ENCODE peak calls at places on chromosomes 7 and 10, in nine cellular contexts. One of them, this sample, is unnamed.

GRCh38 chr7:112067205-112067604 is 139.0 kb downstream of the DOCK4 start:
- DNase-seq in H7: no peak
- DNase-seq in activated naive CD4-positive, alpha-beta T cell: no peak
- DNase-seq in HuH-7.5: no peak
- DNase-seq in hepatic stellate cell: no peak
- DNase-seq in AG08395: no peak
- DNase-seq in stimulated activated CD8-positive, alpha-beta memory T cell treated with anti-CD3 and anti-CD28 coated beads, Interleukin-7, amount 100 ng/mL, for 1 hour: no peak
- DNase-seq in GM23248: no peak
- DNase-seq in C1 segment of cervical spinal cord: no peak
- DNase-seq in this sample: no peak

GRCh38 chr7:142057101-142057500 is 54.4 kb upstream of the MGAM2 start:
- DNase-seq in H7: no peak
- DNase-seq in activated naive CD4-positive, alpha-beta T cell: no peak
- DNase-seq in HuH-7.5: no peak
- DNase-seq in hepatic stellate cell: no peak
- DNase-seq in AG08395: no peak
- DNase-seq in stimulated activated CD8-positive, alpha-beta memory T cell treated with anti-CD3 and anti-CD28 coated beads, Interleukin-7, amount 100 ng/mL, for 1 hour: no peak
- DNase-seq in GM23248: no peak
- DNase-seq in C1 segment of cervical spinal cord: no peak
- DNase-seq in this sample: no peak

GRCh38 chr7:6272481-6273323 is at the start of gene CYTH3:
- DNase-seq in H7: peak; percentile 99
- DNase-seq in activated naive CD4-positive, alpha-beta T cell: peak; percentile 38
- DNase-seq in HuH-7.5: peak; percentile 88
- DNase-seq in hepatic stellate cell: peak; percentile 90
- DNase-seq in AG08395: peak; percentile 97
- DNase-seq in stimulated activated CD8-positive, alpha-beta memory T cell treated with anti-CD3 and anti-CD28 coated beads, Interleukin-7, amount 100 ng/mL, for 1 hour: peak; percentile 53
- DNase-seq in GM23248: peak; percentile 95
- DNase-seq in C1 segment of cervical spinal cord: peak; percentile 61
- DNase-seq in this sample: peak; percentile 97

GRCh38 chr10:119501690-119502089 is 40.8 kb downstream of the RGS10 start:
- DNase-seq in H7: no peak
- DNase-seq in activated naive CD4-positive, alpha-beta T cell: no peak
- DNase-seq in HuH-7.5: no peak
- DNase-seq in hepatic stellate cell: no peak
- DNase-seq in AG08395: no peak
- DNase-seq in stimulated activated CD8-positive, alpha-beta memory T cell treated with anti-CD3 and anti-CD28 coated beads, Interleukin-7, amount 100 ng/mL, for 1 hour: no peak
- DNase-seq in GM23248: no peak
- DNase-seq in C1 segment of cervical spinal cord: no peak
- DNase-seq in this sample: no peak

GRCh38 chr10:50648089-50648934 is 24.6 kb upstream of the SGMS1 start:
- DNase-seq in H7: no peak
- DNase-seq in activated naive CD4-positive, alpha-beta T cell: no peak
- DNase-seq in HuH-7.5: no peak
- DNase-seq in hepatic stellate cell: no peak
- DNase-seq in AG08395: no peak
- DNase-seq in stimulated activated CD8-positive, alpha-beta memory T cell treated with anti-CD3 and anti-CD28 coated beads, Interleukin-7, amount 100 ng/mL, for 1 hour: no peak
- DNase-seq in GM23248: no peak
- DNase-seq in C1 segment of cervical spinal cord: no peak
- DNase-seq in this sample: no peak

GRCh38 chr7:121026159-121026558 is 37.6 kb downstream of the CPED1 start:
- DNase-seq in H7: no peak
- DNase-seq in activated naive CD4-positive, alpha-beta T cell: no peak
- DNase-seq in HuH-7.5: no peak
- DNase-seq in hepatic stellate cell: no peak
- DNase-seq in AG08395: no peak
- DNase-seq in stimulated activated CD8-positive, alpha-beta memory T cell treated with anti-CD3 and anti-CD28 coated beads, Interleukin-7, amount 100 ng/mL, for 1 hour: no peak
- DNase-seq in GM23248: no peak
- DNase-seq in C1 segment of cervical spinal cord: no peak
- DNase-seq in this sample: no peak

GRCh38 chr10:67790534-67791408 is 47.2 kb downstream of the DNAJC12 start:
- DNase-seq in H7: no peak
- DNase-seq in activated naive CD4-positive, alpha-beta T cell: no peak
- DNase-seq in HuH-7.5: no peak
- DNase-seq in hepatic stellate cell: no peak
- DNase-seq in AG08395: peak; percentile 4
- DNase-seq in stimulated activated CD8-positive, alpha-beta memory T cell treated with anti-CD3 and anti-CD28 coated beads, Interleukin-7, amount 100 ng/mL, for 1 hour: no peak
- DNase-seq in GM23248: peak; percentile 68
- DNase-seq in C1 segment of cervical spinal cord: no peak
- DNase-seq in this sample: no peak

GRCh38 chr10:44801383-44802327 is 109.5 kb upstream of the TMEM72 start:
- DNase-seq in H7: no peak
- DNase-seq in activated naive CD4-positive, alpha-beta T cell: no peak
- DNase-seq in HuH-7.5: no peak
- DNase-seq in hepatic stellate cell: peak; percentile 80
- DNase-seq in AG08395: peak; percentile 39
- DNase-seq in stimulated activated CD8-positive, alpha-beta memory T cell treated with anti-CD3 and anti-CD28 coated beads, Interleukin-7, amount 100 ng/mL, for 1 hour: no peak
- DNase-seq in GM23248: peak; percentile 67
- DNase-seq in C1 segment of cervical spinal cord: no peak
- DNase-seq in this sample: no peak

GRCh38 chr7:45390180-45390579 is 184.0 kb upstream of the ADCY1 start:
- DNase-seq in H7: no peak
- DNase-seq in activated naive CD4-positive, alpha-beta T cell: no peak
- DNase-seq in HuH-7.5: no peak
- DNase-seq in hepatic stellate cell: no peak
- DNase-seq in AG08395: no peak
- DNase-seq in stimulated activated CD8-positive, alpha-beta memory T cell treated with anti-CD3 and anti-CD28 coated beads, Interleukin-7, amount 100 ng/mL, for 1 hour: no peak
- DNase-seq in GM23248: no peak
- DNase-seq in C1 segment of cervical spinal cord: no peak
- DNase-seq in this sample: no peak

GRCh38 chr10:60093317-60093716 is 187.0 kb upstream of the CCDC6 start:
- DNase-seq in H7: no peak
- DNase-seq in activated naive CD4-positive, alpha-beta T cell: no peak
- DNase-seq in HuH-7.5: no peak
- DNase-seq in hepatic stellate cell: no peak
- DNase-seq in AG08395: no peak
- DNase-seq in stimulated activated CD8-positive, alpha-beta memory T cell treated with anti-CD3 and anti-CD28 coated beads, Interleukin-7, amount 100 ng/mL, for 1 hour: no peak
- DNase-seq in GM23248: no peak
- DNase-seq in C1 segment of cervical spinal cord: no peak
- DNase-seq in this sample: no peak

GRCh38 chr10:4107328-4107851 is 322.4 kb upstream of the KLF6 start:
- DNase-seq in H7: no peak
- DNase-seq in activated naive CD4-positive, alpha-beta T cell: no peak
- DNase-seq in HuH-7.5: no peak
- DNase-seq in hepatic stellate cell: no peak
- DNase-seq in AG08395: no peak
- DNase-seq in stimulated activated CD8-positive, alpha-beta memory T cell treated with anti-CD3 and anti-CD28 coated beads, Interleukin-7, amount 100 ng/mL, for 1 hour: no peak
- DNase-seq in GM23248: no peak
- DNase-seq in C1 segment of cervical spinal cord: no peak
- DNase-seq in this sample: no peak

GRCh38 chr7:122006687-122007086 is 133.7 kb downstream of the PTPRZ1 start:
- DNase-seq in H7: no peak
- DNase-seq in activated naive CD4-positive, alpha-beta T cell: no peak
- DNase-seq in HuH-7.5: no peak
- DNase-seq in hepatic stellate cell: no peak
- DNase-seq in AG08395: no peak
- DNase-seq in stimulated activated CD8-positive, alpha-beta memory T cell treated with anti-CD3 and anti-CD28 coated beads, Interleukin-7, amount 100 ng/mL, for 1 hour: no peak
- DNase-seq in GM23248: no peak
- DNase-seq in C1 segment of cervical spinal cord: no peak
- DNase-seq in this sample: no peak

GRCh38 chr7:233456-234035 is 41.2 kb downstream of the FAM20C start:
- DNase-seq in H7: no peak
- DNase-seq in activated naive CD4-positive, alpha-beta T cell: no peak
- DNase-seq in HuH-7.5: no peak
- DNase-seq in hepatic stellate cell: peak; percentile 53
- DNase-seq in AG08395: no peak
- DNase-seq in stimulated activated CD8-positive, alpha-beta memory T cell treated with anti-CD3 and anti-CD28 coated beads, Interleukin-7, amount 100 ng/mL, for 1 hour: no peak
- DNase-seq in GM23248: peak; percentile 42
- DNase-seq in C1 segment of cervical spinal cord: no peak
- DNase-seq in this sample: no peak

GRCh38 chr7:130945411-130945811 is 211.4 kb upstream of the KLF14 start:
- DNase-seq in H7: no peak
- DNase-seq in activated naive CD4-positive, alpha-beta T cell: no peak
- DNase-seq in HuH-7.5: no peak
- DNase-seq in hepatic stellate cell: no peak
- DNase-seq in AG08395: no peak
- DNase-seq in stimulated activated CD8-positive, alpha-beta memory T cell treated with anti-CD3 and anti-CD28 coated beads, Interleukin-7, amount 100 ng/mL, for 1 hour: no peak
- DNase-seq in GM23248: no peak
- DNase-seq in C1 segment of cervical spinal cord: no peak
- DNase-seq in this sample: no peak

GRCh38 chr7:81736088-81736487 is 33.8 kb downstream of the HGF start:
- DNase-seq in H7: no peak
- DNase-seq in activated naive CD4-positive, alpha-beta T cell: no peak
- DNase-seq in HuH-7.5: no peak
- DNase-seq in hepatic stellate cell: no peak
- DNase-seq in AG08395: no peak
- DNase-seq in stimulated activated CD8-positive, alpha-beta memory T cell treated with anti-CD3 and anti-CD28 coated beads, Interleukin-7, amount 100 ng/mL, for 1 hour: no peak
- DNase-seq in GM23248: no peak
- DNase-seq in C1 segment of cervical spinal cord: no peak
- DNase-seq in this sample: no peak

GRCh38 chr7:105837765-105838241 is 38.6 kb downstream of the ATXN7L1 start:
- DNase-seq in H7: peak; percentile 43
- DNase-seq in activated naive CD4-positive, alpha-beta T cell: no peak
- DNase-seq in HuH-7.5: no peak
- DNase-seq in hepatic stellate cell: no peak
- DNase-seq in AG08395: no peak
- DNase-seq in stimulated activated CD8-positive, alpha-beta memory T cell treated with anti-CD3 and anti-CD28 coated beads, Interleukin-7, amount 100 ng/mL, for 1 hour: no peak
- DNase-seq in GM23248: no peak
- DNase-seq in C1 segment of cervical spinal cord: peak; percentile 17
- DNase-seq in this sample: no peak

GRCh38 chr10:119306514-119306951 is 99.2 kb downstream of the GRK5 start:
- DNase-seq in H7: peak; percentile 69
- DNase-seq in activated naive CD4-positive, alpha-beta T cell: no peak
- DNase-seq in HuH-7.5: no peak
- DNase-seq in hepatic stellate cell: no peak
- DNase-seq in AG08395: no peak
- DNase-seq in stimulated activated CD8-positive, alpha-beta memory T cell treated with anti-CD3 and anti-CD28 coated beads, Interleukin-7, amount 100 ng/mL, for 1 hour: peak; percentile 34
- DNase-seq in GM23248: peak; percentile 19
- DNase-seq in C1 segment of cervical spinal cord: no peak
- DNase-seq in this sample: peak; percentile 87

GRCh38 chr7:131959106-131959812 is 402.8 kb upstream of the PODXL start:
- DNase-seq in H7: no peak
- DNase-seq in activated naive CD4-positive, alpha-beta T cell: no peak
- DNase-seq in HuH-7.5: no peak
- DNase-seq in hepatic stellate cell: no peak
- DNase-seq in AG08395: no peak
- DNase-seq in stimulated activated CD8-positive, alpha-beta memory T cell treated with anti-CD3 and anti-CD28 coated beads, Interleukin-7, amount 100 ng/mL, for 1 hour: no peak
- DNase-seq in GM23248: no peak
- DNase-seq in C1 segment of cervical spinal cord: no peak
- DNase-seq in this sample: no peak

GRCh38 chr10:21314906-21315305 is 210.6 kb downstream of the SKIDA1 start:
- DNase-seq in H7: peak; percentile 35
- DNase-seq in activated naive CD4-positive, alpha-beta T cell: no peak
- DNase-seq in HuH-7.5: no peak
- DNase-seq in hepatic stellate cell: no peak
- DNase-seq in AG08395: no peak
- DNase-seq in stimulated activated CD8-positive, alpha-beta memory T cell treated with anti-CD3 and anti-CD28 coated beads, Interleukin-7, amount 100 ng/mL, for 1 hour: no peak
- DNase-seq in GM23248: no peak
- DNase-seq in C1 segment of cervical spinal cord: no peak
- DNase-seq in this sample: no peak

GRCh38 chr10:74743401-74743800 is 83.0 kb upstream of the KAT6B start:
- DNase-seq in H7: no peak
- DNase-seq in activated naive CD4-positive, alpha-beta T cell: no peak
- DNase-seq in HuH-7.5: peak; percentile 15
- DNase-seq in hepatic stellate cell: no peak
- DNase-seq in AG08395: no peak
- DNase-seq in stimulated activated CD8-positive, alpha-beta memory T cell treated with anti-CD3 and anti-CD28 coated beads, Interleukin-7, amount 100 ng/mL, for 1 hour: no peak
- DNase-seq in GM23248: no peak
- DNase-seq in C1 segment of cervical spinal cord: no peak
- DNase-seq in this sample: no peak

GRCh38 chr7:138170298-138170697 is 94.0 kb downstream of the AKR1D1 start:
- DNase-seq in H7: peak; percentile 32
- DNase-seq in activated naive CD4-positive, alpha-beta T cell: no peak
- DNase-seq in HuH-7.5: no peak
- DNase-seq in hepatic stellate cell: no peak
- DNase-seq in AG08395: no peak
- DNase-seq in stimulated activated CD8-positive, alpha-beta memory T cell treated with anti-CD3 and anti-CD28 coated beads, Interleukin-7, amount 100 ng/mL, for 1 hour: no peak
- DNase-seq in GM23248: no peak
- DNase-seq in C1 segment of cervical spinal cord: no peak
- DNase-seq in this sample: no peak

GRCh38 chr7:156494960-156495359 is 145.6 kb upstream of the RNF32 start:
- DNase-seq in H7: no peak
- DNase-seq in activated naive CD4-positive, alpha-beta T cell: no peak
- DNase-seq in HuH-7.5: no peak
- DNase-seq in hepatic stellate cell: no peak
- DNase-seq in AG08395: no peak
- DNase-seq in stimulated activated CD8-positive, alpha-beta memory T cell treated with anti-CD3 and anti-CD28 coated beads, Interleukin-7, amount 100 ng/mL, for 1 hour: no peak
- DNase-seq in GM23248: no peak
- DNase-seq in C1 segment of cervical spinal cord: no peak
- DNase-seq in this sample: no peak

GRCh38 chr7:131544021-131544420 is 12.4 kb downstream of the PODXL start:
- DNase-seq in H7: no peak
- DNase-seq in activated naive CD4-positive, alpha-beta T cell: no peak
- DNase-seq in HuH-7.5: no peak
- DNase-seq in hepatic stellate cell: no peak
- DNase-seq in AG08395: no peak
- DNase-seq in stimulated activated CD8-positive, alpha-beta memory T cell treated with anti-CD3 and anti-CD28 coated beads, Interleukin-7, amount 100 ng/mL, for 1 hour: no peak
- DNase-seq in GM23248: no peak
- DNase-seq in C1 segment of cervical spinal cord: no peak
- DNase-seq in this sample: no peak

This sample was measured in GM12892.